ENCODE peak calls at places on chromosome 3, in ten cellular contexts. D, S, V, P, T, O, Q, C, K and B are unnamed samples.

GRCh38 chr3:171018151-171018935 is 8.2 kb downstream of the SLC2A2 start:
- DNase-seq in P (no peak), Q (no peak), T (no peak), C (peak), O (peak), V (no peak), K (no peak), S (peak), D (no peak), B (no peak)

GRCh38 chr3:149449799-149450198 is 24.7 kb upstream of the TM4SF4 start:
- DNase-seq in T (no peak), V (no peak), K (no peak), O (no peak), D (no peak), C (peak), Q (no peak), P (no peak), S (no peak), B (no peak)

GRCh38 chr3:138135141-138135832 is 3.1 kb upstream of the A4GNT start:
- DNase-seq in K (no peak), V (no peak), T (no peak), S (no peak), Q (no peak), P (no peak), D (no peak), C (no peak), O (peak), B (no peak)

GRCh38 chr3:46089237-46090011 is 62.1 kb upstream of the XCR1 start:
- DNase-seq in S (peak), T (peak), P (peak), K (peak), V (no peak), D (peak), Q (no peak), O (peak), C (no peak), B (no peak)

GRCh38 chr3:162337630-162338029 is 841.0 kb downstream of the OTOL1 start:
- DNase-seq in S (no peak), K (no peak), Q (no peak), T (no peak), O (no peak), V (no peak), D (no peak), P (no peak), C (no peak), B (no peak)

GRCh38 chr3:51974963-51975856 is at the start of gene ABHD14A:
- DNase-seq in K (no peak), S (peak), C (peak), V (peak), Q (no peak), D (peak), P (peak), T (no peak), O (peak), B (peak)

GRCh38 chr3:151106311-151106710 is 20.8 kb downstream of the MED12L start:
- DNase-seq in D (no peak), K (no peak), V (no peak), T (no peak), S (no peak), P (no peak), Q (no peak), C (no peak), O (no peak), B (no peak)

GRCh38 chr3:42045719-42046243 is 45.4 kb upstream of the TRAK1 start:
- DNase-seq in Q (no peak), O (no peak), D (no peak), T (no peak), C (no peak), P (no peak), V (no peak), K (no peak), S (no peak), B (no peak)

GRCh38 chr3:49930922-49931321 is 1.3 kb upstream of the MON1A start:
- DNase-seq in C (peak), S (peak), K (no peak), Q (no peak), P (peak), V (no peak), T (no peak), O (peak), D (no peak), B (no peak)

GRCh38 chr3:4741404-4742307 is 237.6 kb upstream of the BHLHE40 start:
- DNase-seq in T (peak), P (peak), O (peak), Q (peak), C (no peak), V (no peak), D (no peak), K (peak), S (no peak), B (no peak)

GRCh38 chr3:133691410-133692107 is 29.8 kb upstream of the TOPBP1 start:
- DNase-seq in P (no peak), D (no peak), T (peak), S (no peak), O (peak), Q (no peak), C (no peak), K (no peak), V (no peak), B (no peak)

GRCh38 chr3:98581474-98581873 is 11.9 kb downstream of the CPOX start:
- DNase-seq in O (no peak), S (no peak), Q (no peak), D (no peak), K (no peak), C (no peak), T (no peak), P (no peak), V (no peak), B (no peak)

GRCh38 chr3:37308247-37308646 is 133.9 kb upstream of the LRRFIP2 start:
- DNase-seq in O (peak), P (no peak), Q (no peak), K (no peak), D (no peak), T (no peak), S (peak), V (no peak), C (peak), B (no peak)

GRCh38 chr3:13931172-13931571 is 51.3 kb upstream of the WNT7A start:
- DNase-seq in K (no peak), O (no peak), V (no peak), T (no peak), Q (no peak), S (no peak), C (no peak), P (no peak), D (no peak), B (no peak)

GRCh38 chr3:53252105-53252946 is 3.5 kb downstream of the TKT start:
- DNase-seq in K (no peak), V (no peak), P (no peak), T (no peak), D (peak), Q (no peak), C (peak), O (peak), S (peak), B (no peak)

GRCh38 chr3:127675651-127676391 is 3.1 kb downstream of the ABTB1 start:
- DNase-seq in V (no peak), Q (no peak), P (no peak), K (no peak), O (no peak), S (no peak), C (no peak), D (no peak), T (no peak), B (no peak)

GRCh38 chr3:39216176-39216790 is 23.9 kb upstream of the XIRP1 start:
- DNase-seq in D (no peak), K (no peak), O (peak), C (no peak), S (peak), T (no peak), P (peak), V (no peak), Q (no peak), B (no peak)

GRCh38 chr3:134338201-134338512 is 36.1 kb downstream of the AMOTL2 start:
- DNase-seq in O (no peak), C (no peak), K (no peak), V (no peak), Q (no peak), P (no peak), T (no peak), S (no peak), D (no peak), B (no peak)

GRCh38 chr3:15327941-15328340 is 4.4 kb downstream of the SH3BP5 start:
- DNase-seq in S (no peak), C (no peak), V (peak), K (no peak), P (peak), T (no peak), O (peak), Q (no peak), D (no peak), B (peak)

GRCh38 chr3:126487151-126487771 is 11.6 kb upstream of the ZXDC start:
- DNase-seq in V (no peak), D (peak), O (peak), Q (no peak), T (no peak), P (no peak), S (no peak), C (peak), K (no peak), B (no peak)

GRCh38 chr3:177881330-177881729 is 654.9 kb upstream of the KCNMB2 start:
- DNase-seq in K (no peak), D (no peak), S (no peak), V (no peak), O (no peak), T (no peak), P (no peak), Q (no peak), C (no peak), B (no peak)

GRCh38 chr3:175941352-175941751 is 1082.2 kb downstream of the NAALADL2 start:
- DNase-seq in V (no peak), K (no peak), T (no peak), P (no peak), C (peak), S (peak), O (peak), Q (no peak), D (no peak), B (no peak)

GRCh38 chr3:140863481-140864084 is 78.1 kb upstream of the SLC25A36 start:
- DNase-seq in O (peak), C (peak), T (peak), V (peak), S (peak), K (peak), P (peak), Q (peak), D (no peak), B (no peak)

GRCh38 chr3:102006812-102007485 is 157.6 kb downstream of the NFKBIZ start:
- DNase-seq in S (no peak), P (peak), C (no peak), T (peak), O (no peak), V (no peak), K (peak), D (no peak), Q (peak), B (no peak)

GRCh38 chr3:157282261-157283191 is 122.6 kb upstream of the CCNL1 start:
- DNase-seq in T (peak), V (no peak), Q (peak), C (no peak), O (no peak), D (no peak), P (no peak), S (no peak), K (peak), B (no peak)
- H3K4me3 ChIP-seq in T (no peak), V (no peak), Q (no peak), C (no peak), O (no peak), D (no peak), P (no peak), S (no peak), K (no peak), B (no peak)

GRCh38 chr3:119418091-119418512 is 45.3 kb downstream of the TMEM39A start:
- DNase-seq in S (no peak), V (no peak), K (no peak), Q (no peak), O (no peak), P (no peak), T (no peak), C (no peak), D (no peak), B (no peak)
- H3K4me3 ChIP-seq in S (no peak), V (no peak), K (no peak), Q (no peak), O (no peak), P (no peak), T (no peak), C (no peak), D (no peak), B (no peak)

DNA sequence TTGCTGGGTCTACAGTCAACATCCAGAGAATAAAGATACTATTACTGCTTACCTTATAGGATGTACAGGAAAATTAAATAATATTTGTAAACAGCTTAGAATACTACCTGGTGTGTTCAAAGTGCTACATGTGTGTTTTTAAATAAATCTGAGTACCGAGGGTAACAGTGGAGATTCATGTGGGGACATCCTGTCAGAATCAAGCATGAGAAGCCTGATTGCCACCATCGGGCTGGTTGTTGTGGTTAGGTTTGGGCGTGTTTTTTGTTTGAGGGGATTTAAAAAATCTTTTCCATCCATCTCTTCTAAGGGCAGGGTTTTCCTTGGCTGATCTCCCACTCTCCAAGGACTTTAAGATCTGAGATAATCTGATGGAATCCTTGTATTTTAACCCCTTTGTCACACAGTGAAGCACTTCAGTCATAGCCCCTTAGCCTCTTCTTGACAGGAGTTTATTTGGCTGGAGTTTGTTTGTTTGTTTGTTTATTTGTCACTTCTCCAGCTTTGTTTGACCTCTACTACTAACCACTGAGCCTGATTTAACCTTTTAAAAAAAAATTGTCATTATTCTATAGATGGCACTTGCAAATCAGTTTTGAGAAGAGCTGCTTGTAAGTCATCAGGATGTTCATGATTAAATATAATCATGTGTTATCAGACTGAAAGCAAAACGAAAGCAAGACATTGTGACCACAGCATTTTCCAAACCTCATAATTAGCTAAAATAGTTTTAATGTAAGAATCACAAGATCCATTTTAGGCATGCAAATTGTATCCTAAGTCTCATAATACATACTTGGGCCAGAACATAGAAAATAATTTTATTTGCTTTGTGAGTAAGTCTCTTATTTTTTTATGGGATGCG is 72.8 kb upstream of the RARB start:
- DNase-seq in D (no peak), C (no peak), S (no peak), V (no peak), P (no peak), T (no peak), K (no peak), O (no peak), Q (no peak), B (no peak)
- H3K4me3 ChIP-seq in D (no peak), C (no peak), S (no peak), V (no peak), P (no peak), T (peak), K (no peak), O (no peak), Q (no peak), B (no peak)

GRCh38 chr3:147301781-147302180 is 104.6 kb downstream of the ZIC4 start:
- DNase-seq in T (no peak), P (no peak), D (no peak), O (no peak), S (no peak), C (no peak), V (no peak), K (no peak), Q (no peak), B (no peak)

GRCh38 chr3:147299656-147300055 is 106.7 kb downstream of the ZIC4 start:
- DNase-seq in D (no peak), V (no peak), S (no peak), O (no peak), Q (no peak), K (peak), C (no peak), T (peak), P (no peak), B (no peak)

GRCh38 chr3:147298511-147298982 is 107.8 kb downstream of the ZIC4 start:
- DNase-seq in K (peak), V (no peak), T (peak), C (peak), S (no peak), O (peak), P (no peak), Q (peak), D (no peak), B (no peak)

DNA sequence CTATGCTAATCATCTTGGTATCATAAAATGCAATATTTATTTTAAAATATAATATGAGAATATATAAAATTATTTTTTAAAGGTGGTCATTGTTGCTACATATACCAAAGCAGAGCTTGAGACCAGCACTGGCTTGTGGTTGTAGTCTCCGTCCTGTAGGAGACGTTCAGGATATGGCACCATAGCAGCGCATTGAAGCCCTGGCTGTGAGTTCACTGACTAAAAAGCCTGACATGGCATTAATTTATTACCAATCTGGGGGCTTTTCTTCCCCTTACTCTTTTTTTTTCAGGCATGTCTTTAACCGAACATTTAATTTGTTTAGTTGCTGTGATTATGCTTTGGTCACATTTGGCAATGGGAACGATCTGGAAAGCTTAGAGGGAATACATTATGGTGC is 108.6 kb downstream of the ZIC4 start:
- DNase-seq in S (no peak), O (no peak), D (no peak), V (no peak), C (no peak), P (no peak), Q (no peak), K (no peak), T (no peak), B (no peak)
- H3K4me3 ChIP-seq in S (no peak), O (no peak), D (no peak), V (no peak), C (no peak), P (no peak), Q (no peak), K (no peak), T (no peak), B (no peak)

GRCh38 chr3:74593152-74593551 is 21.3 kb downstream of the CNTN3 start:
- DNase-seq in P (no peak), O (no peak), T (no peak), Q (no peak), D (no peak), K (no peak), C (no peak), S (no peak), V (no peak), B (no peak)
- H3K4me3 ChIP-seq in P (no peak), O (no peak), T (no peak), Q (no peak), D (no peak), K (no peak), C (no peak), S (no peak), V (no peak), B (no peak)

DNA sequence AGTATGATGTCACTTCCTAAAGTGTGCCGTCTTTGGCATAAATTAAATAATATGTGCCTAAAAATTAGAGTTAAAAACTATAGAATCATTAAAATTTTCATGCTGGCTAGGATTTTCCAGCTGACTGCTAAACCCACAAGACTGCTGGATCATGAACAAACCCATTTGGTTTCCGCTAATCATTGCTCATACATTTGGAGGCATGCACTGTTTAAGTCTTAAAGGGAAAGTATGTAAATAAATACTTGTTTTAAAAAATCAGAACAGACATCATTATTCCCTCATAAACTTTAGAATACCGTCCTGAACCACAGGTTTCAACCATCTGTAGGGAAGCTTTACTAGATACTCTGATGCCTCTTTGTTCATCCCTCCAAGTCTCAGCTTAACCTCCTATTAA is 26.5 kb downstream of the ATP6V1A start:
- DNase-seq in D (no peak), S (no peak), K (peak), C (no peak), T (no peak), P (no peak), V (no peak), O (no peak), Q (peak), B (no peak)
- H3K4me3 ChIP-seq in D (no peak), S (no peak), K (no peak), C (no peak), T (no peak), P (no peak), V (no peak), O (no peak), Q (no peak), B (no peak)

GRCh38 chr3:28386049-28386448 is 37.4 kb upstream of the AZI2 start:
- DNase-seq in V (no peak), D (no peak), T (no peak), K (no peak), S (peak), C (no peak), Q (no peak), O (peak), P (no peak), B (no peak)

GRCh38 chr3:28388978-28389377 is 40.4 kb upstream of the AZI2 start:
- DNase-seq in P (no peak), Q (no peak), V (no peak), K (no peak), S (no peak), O (no peak), T (no peak), C (peak), D (no peak), B (no peak)
- H3K4me3 ChIP-seq in P (no peak), Q (no peak), V (no peak), K (no peak), S (no peak), O (no peak), T (no peak), C (no peak), D (no peak), B (no peak)

GRCh38 chr3:71690222-71690821 is 34.9 kb downstream of the EIF4E3 start:
- DNase-seq in C (peak), T (peak), K (peak), V (no peak), P (no peak), D (no peak), S (no peak), O (no peak), Q (no peak), B (no peak)
- H3K4me3 ChIP-seq in C (peak), T (no peak), K (no peak), V (no peak), P (no peak), D (no peak), S (no peak), O (no peak), Q (no peak), B (no peak)